ENCODE peak calls at places on chromosomes 7 and 10, in seven cellular contexts. Q is right atrium auricular region; G is fibroblast of lung; J is esophagus squamous epithelium; U is Peyer's patch; K is CD8-positive, alpha-beta T cell; O is heart left ventricle. X is an unnamed sample. For H3K4me1 and H3K36me3, the result is how much of the 10 kb centered on the place peaks cover.

GRCh38 chr10:43254199-43254730 is 12.6 kb downstream of the RASGEF1A start:
- DNase-seq in Q (no peak), G (no peak), J (no peak), U (peak), K (no peak), O (peak), X (no peak)

GRCh38 chr10:99656199-99657064 is 2.9 kb upstream of the ENTPD7 start:
- DNase-seq in Q (no peak), G (no peak), J (no peak), U (no peak), K (no peak), O (no peak), X (no peak)

GRCh38 chr10:60433684-60434083 is 44.0 kb upstream of the ANK3 start:
- DNase-seq in Q (no peak), G (peak), J (no peak), U (no peak), K (no peak), O (no peak), X (no peak)

GRCh38 chr10:49118450-49118849 is 3.1 kb upstream of the VSTM4 start:
- DNase-seq in Q (no peak), G (no peak), J (no peak), U (no peak), K (no peak), O (no peak), X (no peak)

GRCh38 chr10:131312261-131312801 is 810 bp upstream of the TCERG1L start:
- DNase-seq in Q (no peak), G (no peak), J (no peak), U (no peak), K (no peak), O (no peak), X (no peak)

GRCh38 chr7:132687016-132687415 is 110.7 kb upstream of the PLXNA4 start:
- DNase-seq in Q (no peak), G (no peak), J (no peak), U (no peak), K (no peak), O (no peak), X (no peak)

GRCh38 chr10:98029149-98030092 is 1.0 kb downstream of the CRTAC1 start:
- DNase-seq in Q (no peak), G (no peak), J (no peak), U (no peak), K (no peak), O (no peak), X (no peak)

GRCh38 chr7:18420758-18421157 is 74.8 kb upstream of the HDAC9 start:
- DNase-seq in Q (no peak), G (peak), J (no peak), U (no peak), K (no peak), O (no peak), X (no peak)

GRCh38 chr7:150988230-150989226 is 2.3 kb upstream of the NOS3 start:
- DNase-seq in Q (no peak), G (no peak), J (no peak), U (peak), K (peak), O (peak), X (no peak)

GRCh38 chr7:45161842-45162241 is 4.3 kb downstream of the RAMP3 start:
- DNase-seq in Q (no peak), G (no peak), J (no peak), U (no peak), K (no peak), O (peak), X (no peak)

GRCh38 chr10:131187886-131188285 is 123.6 kb downstream of the TCERG1L start:
- DNase-seq in Q (no peak), G (no peak), J (no peak), U (peak), K (no peak), O (no peak), X (no peak)

GRCh38 chr7:491292-491957 is 28.2 kb downstream of the PDGFA start:
- DNase-seq in Q (no peak), G (no peak), J (no peak), U (peak), K (no peak), O (peak), X (no peak)

GRCh38 chr7:151304856-151305255 is 36.8 kb upstream of the NUB1 start:
- DNase-seq in Q (peak), G (no peak), J (no peak), U (no peak), K (no peak), O (no peak), X (peak)

GRCh38 chr7:2621948-2622640 is 9.7 kb upstream of the TTYH3 start:
- DNase-seq in Q (no peak), G (peak), J (no peak), U (no peak), K (no peak), O (no peak), X (no peak)

GRCh38 chr7:117324940-117325339 is 2.1 kb upstream of the WNT2 start:
- DNase-seq in Q (no peak), G (no peak), J (no peak), U (no peak), K (no peak), O (no peak), X (no peak)

GRCh38 chr7:30331338-30331737 is 46.9 kb downstream of the ZNRF2 start:
- DNase-seq in Q (no peak), G (peak), J (no peak), U (no peak), K (no peak), O (no peak), X (no peak)

GRCh38 chr10:67306588-67307205 is 380.9 kb downstream of the LRRTM3 start:
- DNase-seq in Q (no peak), G (peak), J (no peak), U (no peak), K (no peak), O (no peak), X (peak)

GRCh38 chr7:41817386-41817785 is 114.5 kb upstream of the INHBA start:
- DNase-seq in Q (no peak), G (no peak), J (no peak), U (no peak), K (no peak), O (no peak), X (no peak)

GRCh38 chr7:78176186-78176585 is 377.6 kb downstream of the PHTF2 start:
- DNase-seq in Q (no peak), G (peak), J (no peak), U (no peak), K (no peak), O (no peak), X (no peak)

GRCh38 chr7:137583199-137583598 is 239.7 kb upstream of the PTN start:
- DNase-seq in Q (no peak), G (peak), J (no peak), U (no peak), K (no peak), O (no peak), X (no peak)

GRCh38 chr10:13528138-13528874 is 508 bp downstream of the BEND7 start:
- DNase-seq in Q (no peak), G (no peak), J (no peak), U (peak), K (no peak), O (no peak), X (no peak)

GRCh38 chr7:143240323-143241168 is 18.7 kb downstream of the TAS2R40 start:
- DNase-seq in Q (peak), G (peak), J (no peak), U (peak), K (peak), O (peak), X (peak)

GRCh38 chr7:69349291-69349690 is 249.0 kb upstream of the AUTS2 start:
- DNase-seq in Q (no peak), G (no peak), J (no peak), U (no peak), K (no peak), O (no peak), X (no peak)

GRCh38 chr10:75019360-75019759 is 92.1 kb upstream of the SAMD8 start:
- DNase-seq in Q (no peak), G (peak), J (no peak), U (no peak), K (no peak), O (no peak), X (no peak)

GRCh38 chr10:66931949-66932343 is 6.1 kb downstream of the LRRTM3 start:
- DNase-seq in Q (no peak), G (no peak), J (no peak), U (no peak), K (no peak), O (no peak), X (no peak)

GRCh38 chr7:11185179-11185578 is 211.5 kb downstream of the PHF14 start:
- DNase-seq in Q (no peak), G (peak), J (no peak), U (no peak), K (no peak), O (no peak), X (peak)

GRCh38 chr10:14659626-14660196 is 115.0 kb downstream of the FAM107B start:
- DNase-seq in Q (no peak), G (no peak), J (no peak), U (peak), K (no peak), O (no peak), X (no peak)

DNA sequence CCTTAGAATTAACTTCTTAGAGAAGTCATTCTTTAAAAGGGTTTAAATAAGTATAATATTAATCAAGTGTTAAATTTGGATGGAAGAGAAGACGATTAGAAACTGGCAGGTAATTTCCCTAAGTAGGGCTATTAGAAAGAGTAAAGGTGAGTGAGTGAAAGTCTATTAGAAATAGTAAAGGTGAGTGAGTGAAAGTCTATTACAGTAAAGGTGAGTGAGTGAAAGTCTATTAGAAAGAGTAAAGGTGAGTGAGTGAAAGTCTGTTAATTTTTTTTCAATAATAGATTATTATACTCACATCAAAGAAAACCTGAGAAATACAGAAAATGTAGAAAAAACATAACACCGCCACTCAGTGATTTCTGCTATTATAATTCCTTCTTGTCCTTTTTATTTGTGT is 10.8 kb upstream of the HBP1 start:
- DNase-seq in Q (no peak), G (no peak), J (no peak), U (no peak), K (no peak), O (no peak), X (no peak)
- H3K4me1 ChIP-seq in Q (under half), G (under half), J (under half), U (under half), K (under half), O (under half), X (under half)

GRCh38 chr10:124637746-124638145 is 106.4 kb downstream of the FAM53B start:
- DNase-seq in Q (no peak), G (no peak), J (no peak), U (no peak), K (no peak), O (no peak), X (no peak)

GRCh38 chr10:124637091-124637700 is 107.0 kb downstream of the FAM53B start:
- DNase-seq in Q (no peak), G (no peak), J (no peak), U (no peak), K (no peak), O (no peak), X (no peak)

GRCh38 chr10:124639206-124639605 is 105.0 kb downstream of the FAM53B start:
- DNase-seq in Q (no peak), G (no peak), J (no peak), U (no peak), K (no peak), O (no peak), X (no peak)

GRCh38 chr10:124639646-124640045 is 104.5 kb downstream of the FAM53B start:
- DNase-seq in Q (no peak), G (no peak), J (no peak), U (no peak), K (no peak), O (no peak), X (no peak)

DNA sequence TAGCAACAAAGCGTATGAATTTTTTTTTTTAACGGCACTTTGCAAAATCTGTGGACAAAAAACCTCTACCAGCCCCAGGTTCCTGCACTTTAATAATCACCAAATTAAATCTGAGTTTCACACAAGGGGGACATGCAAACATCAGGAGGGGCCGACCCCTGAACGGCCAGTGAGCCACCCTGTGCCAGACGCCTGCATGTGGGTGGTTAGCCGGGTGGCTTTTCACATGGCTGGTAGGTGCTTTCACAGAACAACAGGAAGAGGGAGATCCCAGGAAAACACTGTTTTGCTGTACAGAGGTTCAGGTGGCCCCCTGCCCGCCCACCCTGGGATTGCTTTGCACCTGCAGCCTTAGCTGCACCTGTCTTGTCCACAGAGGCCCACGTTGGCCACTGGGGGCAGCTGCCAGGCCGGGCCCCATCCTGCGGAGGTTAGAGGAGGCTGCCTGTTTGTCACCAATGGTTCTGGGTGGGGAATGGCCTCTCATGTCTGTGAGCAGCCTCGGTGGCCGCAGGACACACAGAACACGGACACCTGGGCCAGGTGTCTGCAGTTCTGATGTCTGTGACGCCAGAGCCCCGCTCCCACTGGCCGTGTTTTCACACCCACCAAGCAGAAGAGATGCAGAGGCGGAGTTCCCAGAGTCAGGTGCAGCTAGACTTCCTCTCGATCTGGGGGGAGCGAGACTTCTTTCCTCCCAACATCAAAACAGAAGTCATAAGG is 107.7 kb downstream of the FAM53B start:
- DNase-seq in Q (no peak), G (no peak), J (no peak), U (peak), K (no peak), O (no peak), X (no peak)
- H3K36me3 ChIP-seq in Q (under half), G (under half), J (under half), U (under half), K (under half), O (under half), X (under half)

DNA sequence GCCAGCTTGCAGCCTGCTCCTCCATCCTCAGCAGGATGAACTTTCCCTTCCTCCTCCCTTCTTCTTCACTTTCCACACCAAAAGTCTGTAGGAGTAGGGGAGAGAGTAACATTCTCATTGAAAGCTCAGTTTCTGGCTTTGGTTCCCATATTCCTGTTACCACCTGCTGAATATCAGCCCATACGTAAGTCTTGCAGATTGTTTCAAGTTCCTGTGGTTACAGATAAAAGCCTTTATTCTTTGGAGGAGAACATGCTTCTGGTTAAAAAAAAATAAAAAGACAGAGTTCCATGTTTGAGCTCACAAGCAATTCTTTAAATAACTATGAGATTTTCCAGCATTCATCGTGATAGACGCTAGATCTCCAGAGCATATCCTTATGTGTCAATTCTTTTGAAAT is 637.3 kb downstream of the SUGCT start:
- DNase-seq in Q (no peak), G (no peak), J (no peak), U (no peak), K (no peak), O (no peak), X (no peak)
- H3K4me1 ChIP-seq in Q (under half), G (under half), J (under half), U (under half), K (under half), O (under half), X (under half)

GRCh38 chr10:100948916-100949315 is 20.4 kb upstream of the SEMA4G start:
- DNase-seq in Q (no peak), G (no peak), J (no peak), U (no peak), K (no peak), O (no peak), X (no peak)
- H3K36me3 ChIP-seq in Q (half or more), G (under half), J (half or more), U (half or more), K (under half), O (half or more), X (under half)